ENCODE peak calls at places on chromosome 13, in six cellular contexts. P, B, F, O, J and D are unnamed samples.

GRCh38 chr13:44837250-44837649 is 152.0 kb downstream of the NUFIP1 start:
- DNase-seq in P (no peak), B (no peak), F (peak), O (peak), J (no peak), D (no peak)

GRCh38 chr13:113742000-113742441 is 17.0 kb upstream of the TMEM255B start:
- DNase-seq in P (no peak), B (no peak), F (peak), O (peak), J (no peak), D (no peak)

GRCh38 chr13:107867701-107868661 is 347.4 kb downstream of the LIG4 start:
- DNase-seq in P (no peak), B (peak), F (peak), O (peak), J (no peak), D (no peak)

GRCh38 chr13:52850396-52851152 is 2.1 kb upstream of the PCDH8 start:
- DNase-seq in P (no peak), B (peak), F (peak), O (peak), J (peak), D (no peak)

GRCh38 chr13:33284016-33284415 is 1.5 kb downstream of the STARD13 start:
- DNase-seq in P (no peak), B (no peak), F (peak), O (peak), J (no peak), D (no peak)

GRCh38 chr13:108496364-108497215 is 132.8 kb upstream of the MYO16 start:
- DNase-seq in P (no peak), B (no peak), F (peak), O (peak), J (no peak), D (no peak)

GRCh38 chr13:79741006-79741405 is 260.1 kb downstream of the NDFIP2 start:
- DNase-seq in P (no peak), B (no peak), F (peak), O (peak), J (no peak), D (no peak)

GRCh38 chr13:27125357-27126282 is 46.0 kb downstream of the USP12 start:
- DNase-seq in P (no peak), B (no peak), F (no peak), O (no peak), J (no peak), D (no peak)

GRCh38 chr13:35499131-35500051 is 22.9 kb upstream of the MAB21L1 start:
- DNase-seq in P (no peak), B (no peak), F (no peak), O (no peak), J (no peak), D (no peak)

GRCh38 chr13:42395066-42395821 is 123.3 kb downstream of the AKAP11 start:
- DNase-seq in P (no peak), B (no peak), F (no peak), O (no peak), J (no peak), D (peak)

GRCh38 chr13:72774019-72774418 is 7.7 kb downstream of the DIS3 start:
- DNase-seq in P (no peak), B (no peak), F (peak), O (peak), J (no peak), D (no peak)

GRCh38 chr13:111263566-111263965 is 56.9 kb upstream of the TEX29 start:
- DNase-seq in P (no peak), B (no peak), F (no peak), O (no peak), J (no peak), D (no peak)

GRCh38 chr13:21632196-21632595 is 28.2 kb upstream of the MICU2 start:
- DNase-seq in P (no peak), B (no peak), F (no peak), O (no peak), J (no peak), D (no peak)

GRCh38 chr13:80870186-80870585 is 529.3 kb upstream of the SPRY2 start:
- DNase-seq in P (no peak), B (no peak), F (no peak), O (no peak), J (no peak), D (no peak)

GRCh38 chr13:67619987-67620386 is 389.9 kb upstream of the PCDH9 start:
- DNase-seq in P (no peak), B (no peak), F (peak), O (no peak), J (no peak), D (no peak)

GRCh38 chr13:45575146-45575829 is 40.3 kb downstream of the ERICH6B start:
- DNase-seq in P (no peak), B (no peak), F (peak), O (peak), J (no peak), D (no peak)

GRCh38 chr13:50365300-50365682 is 350.0 kb downstream of the KCNRG start:
- DNase-seq in P (no peak), B (no peak), F (no peak), O (peak), J (no peak), D (no peak)

GRCh38 chr13:71977028-71977427 is 110.0 kb upstream of the DACH1 start:
- DNase-seq in P (no peak), B (no peak), F (no peak), O (no peak), J (no peak), D (no peak)

GRCh38 chr13:34243396-34243795 is 425.4 kb downstream of the RFC3 start:
- DNase-seq in P (no peak), B (peak), F (no peak), O (no peak), J (no peak), D (no peak)

GRCh38 chr13:110618167-110618566 is 2.8 kb downstream of the NAXD start:
- DNase-seq in P (no peak), B (no peak), F (no peak), O (no peak), J (no peak), D (no peak)

GRCh38 chr13:92074658-92075057 is 676.2 kb downstream of the GPC5 start:
- DNase-seq in P (no peak), B (no peak), F (no peak), O (peak), J (no peak), D (no peak)

GRCh38 chr13:108268713-108269112 is 805 bp upstream of the TNFSF13B start:
- DNase-seq in P (no peak), B (no peak), F (no peak), O (no peak), J (no peak), D (no peak)

GRCh38 chr13:112117955-112118302 is 51.0 kb downstream of the SOX1 start:
- DNase-seq in P (no peak), B (no peak), F (no peak), O (no peak), J (no peak), D (no peak)

GRCh38 chr13:34019870-34020269 is 201.9 kb downstream of the RFC3 start:
- DNase-seq in P (no peak), B (no peak), F (peak), O (no peak), J (no peak), D (no peak)

GRCh38 chr13:29976535-29976934 is 126.1 kb upstream of the UBL3 start:
- DNase-seq in P (no peak), B (no peak), F (no peak), O (no peak), J (no peak), D (no peak)

GRCh38 chr13:113970810-113971470 is 2.9 kb downstream of the C13orf46 start:
- DNase-seq in P (no peak), B (peak), F (peak), O (peak), J (peak), D (no peak)

GRCh38 chr13:65112123-65113075 is 2117.7 kb downstream of the PCDH9 start:
- DNase-seq in P (no peak), B (no peak), F (no peak), O (peak), J (no peak), D (no peak)

GRCh38 chr13:105878119-105878518 is 657.3 kb downstream of the EFNB2 start:
- DNase-seq in P (no peak), B (no peak), F (no peak), O (no peak), J (no peak), D (no peak)

GRCh38 chr13:108120332-108120731 is 95.0 kb downstream of the LIG4 start:
- DNase-seq in P (no peak), B (no peak), F (no peak), O (no peak), J (no peak), D (no peak)

GRCh38 chr13:50370303-50370950 is 355.2 kb downstream of the KCNRG start:
- DNase-seq in P (no peak), B (no peak), F (no peak), O (no peak), J (no peak), D (no peak)

GRCh38 chr13:60182907-60183306 is 19.2 kb upstream of the DIAPH3 start:
- DNase-seq in P (no peak), B (no peak), F (no peak), O (no peak), J (no peak), D (no peak)

GRCh38 chr13:76336889-76337844 is 549.0 kb downstream of the KCTD12 start:
- DNase-seq in P (no peak), B (no peak), F (no peak), O (no peak), J (no peak), D (no peak)

GRCh38 chr13:51614350-51614786 is 30.1 kb downstream of the WDFY2 start:
- DNase-seq in P (no peak), B (no peak), F (peak), O (no peak), J (peak), D (peak)

GRCh38 chr13:49867834-49868233 is 68.3 kb downstream of the SPRYD7 start:
- DNase-seq in P (no peak), B (no peak), F (no peak), O (no peak), J (no peak), D (no peak)

GRCh38 chr13:79986890-79987289 is 354.0 kb downstream of the SPRY2 start:
- DNase-seq in P (no peak), B (no peak), F (peak), O (peak), J (no peak), D (no peak)

GRCh38 chr13:93655132-93655531 is 428.5 kb downstream of the GPC6 start:
- DNase-seq in P (no peak), B (no peak), F (no peak), O (no peak), J (no peak), D (no peak)
- TF ChIP-seq CTCF in P (no peak), B (no peak), F (no peak), O (no peak), J (no peak), D (no peak)

DNA sequence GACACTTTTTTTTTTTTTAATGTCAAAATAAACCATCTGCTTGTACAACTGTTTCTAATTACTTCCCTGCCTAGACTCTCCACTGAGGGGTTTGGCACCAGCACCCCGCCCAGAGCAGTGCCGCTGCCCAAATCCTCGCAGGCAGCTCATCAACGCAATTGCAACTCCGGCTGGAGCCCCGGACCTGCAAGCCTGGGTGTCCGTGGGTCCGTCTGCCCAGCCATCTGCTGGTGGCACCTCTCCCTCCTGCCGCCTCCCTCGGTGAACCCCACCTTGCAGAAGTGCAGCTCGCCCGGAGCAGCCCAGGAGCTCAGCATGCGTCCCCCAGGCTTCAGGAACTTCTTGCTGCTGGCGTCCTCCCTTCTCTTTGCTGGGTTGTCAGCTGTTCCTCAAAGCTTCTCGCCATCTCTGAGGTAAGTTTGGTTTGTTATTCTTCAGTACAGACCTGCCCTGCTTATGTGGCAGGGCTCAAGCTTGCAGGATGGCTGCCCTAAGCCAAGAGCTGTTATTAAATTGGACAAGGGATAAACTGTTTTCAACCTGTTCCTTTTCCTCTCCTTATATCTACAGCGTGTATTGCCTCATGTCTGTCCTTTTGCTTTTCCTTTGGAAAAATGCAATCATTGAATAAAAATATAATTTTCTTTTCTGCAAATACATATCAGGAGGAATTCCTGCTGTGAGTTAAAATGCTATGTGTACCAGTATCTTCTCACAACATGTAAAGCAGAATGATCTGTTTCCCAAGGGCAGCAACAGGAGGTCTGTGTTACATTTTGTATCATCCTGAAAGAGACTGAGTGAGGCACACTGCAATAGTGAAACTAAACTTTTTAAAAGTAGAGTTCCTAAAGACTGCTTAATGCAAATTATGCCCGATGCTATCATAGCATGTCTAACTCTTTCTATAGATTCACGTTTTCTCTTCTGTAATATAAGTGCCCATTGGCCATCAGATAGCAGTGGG is at the start of gene ITGBL1:
- DNase-seq in P (no peak), B (peak), F (peak), O (peak), J (no peak), D (no peak)
- TF ChIP-seq CTCF in P (no peak), B (no peak), F (no peak), O (no peak), J (no peak), D (no peak)

DNA sequence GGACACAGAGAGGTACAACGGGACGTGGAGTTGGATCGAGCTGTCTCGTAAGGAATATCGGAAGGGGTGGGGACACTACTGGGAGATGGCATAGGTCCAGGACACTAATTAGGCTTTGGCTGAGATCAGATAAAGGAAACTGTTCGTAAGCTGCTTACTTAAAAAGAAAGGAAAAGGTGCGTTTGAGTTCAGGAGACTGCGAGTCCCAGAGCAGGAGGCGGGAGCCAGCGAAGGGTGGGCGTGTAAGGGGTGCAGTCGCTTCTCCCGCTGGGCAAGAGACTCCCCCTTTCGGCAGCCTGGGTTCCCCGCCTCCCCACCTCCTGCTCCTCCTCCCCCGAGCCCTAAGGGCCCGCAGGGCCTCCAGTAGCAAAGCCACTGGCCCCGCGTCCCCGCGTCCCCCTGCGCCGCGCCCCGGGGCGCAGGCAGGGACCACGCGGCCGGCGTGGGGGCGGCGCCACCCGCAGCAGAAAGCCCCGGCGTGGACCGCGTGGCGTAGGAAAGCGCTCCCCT is 571 bp downstream of the ABCC4 start:
- DNase-seq in P (peak), B (peak), F (peak), O (peak), J (peak), D (no peak)
- TF ChIP-seq CTCF in P (no peak), B (peak), F (no peak), O (no peak), J (no peak), D (no peak)

GRCh38 chr13:37640499-37640898 is 41.9 kb upstream of the POSTN start:
- DNase-seq in P (no peak), B (no peak), F (peak), O (peak), J (no peak), D (no peak)
- TF ChIP-seq CTCF in P (no peak), B (peak), F (peak), O (peak), J (peak), D (no peak)

GRCh38 chr13:36526897-36527296 is 94.6 kb downstream of the CCNA1 start:
- DNase-seq in P (no peak), B (no peak), F (no peak), O (no peak), J (no peak), D (no peak)
- TF ChIP-seq CTCF in P (no peak), B (no peak), F (no peak), O (no peak), J (no peak), D (no peak)

GRCh38 chr13:103238441-103238840 is 172.2 kb upstream of the SLC10A2 start:
- DNase-seq in P (no peak), B (no peak), F (no peak), O (no peak), J (no peak), D (no peak)

GRCh38 chr13:103236213-103236612 is 170.0 kb upstream of the SLC10A2 start:
- DNase-seq in P (no peak), B (no peak), F (peak), O (peak), J (no peak), D (no peak)
- TF ChIP-seq CTCF in P (no peak), B (no peak), F (peak), O (peak), J (no peak), D (no peak)